ENCODE peak calls at places on chromosomes 16 and 17, in seven cellular contexts. B, F, W, P, G, Q and U are unnamed samples.

GRCh38 chr16:72400257-72401078 is 228.5 kb upstream of the PMFBP1 start:
- DNase-seq in F (peak; percentile 8), Q (peak; percentile 84), B (peak; percentile 77), P (peak; percentile 28), W (peak; percentile 59), G (peak; percentile 86), U (no peak)

GRCh38 chr17:81144423-81144781 is 20.9 kb upstream of the PVALEF start:
- DNase-seq in Q (no peak), P (no peak), W (no peak), G (no peak), B (no peak), F (no peak), U (no peak)

GRCh38 chr17:67055811-67056745 is 11.7 kb downstream of the CACNG1 start:
- DNase-seq in F (no peak), G (peak; percentile 52), P (no peak), B (no peak), W (no peak), Q (no peak), U (no peak)

GRCh38 chr16:77171750-77172635 is 19.0 kb upstream of the MON1B start:
- DNase-seq in W (peak; percentile 61), F (peak; percentile 44), Q (peak; percentile 82), B (peak; percentile 75), P (peak; percentile 51), G (peak; percentile 55), U (no peak)

GRCh38 chr16:9003322-9003721 is 39.6 kb upstream of the USP7 start:
- DNase-seq in B (no peak), Q (no peak), W (no peak), G (no peak), P (no peak), F (no peak), U (no peak)

GRCh38 chr16:89200124-89200849 is at the start of gene SLC22A31:
- DNase-seq in Q (peak; percentile 63), F (no peak), B (peak; percentile 27), W (no peak), G (peak; percentile 67), P (no peak), U (peak; percentile 18)

GRCh38 chr17:68290268-68290954 is 516 bp downstream of the SLC16A6 start:
- DNase-seq in F (peak; percentile 14), P (no peak), Q (peak; percentile 74), B (peak; percentile 58), W (peak; percentile 47), G (peak; percentile 84), U (peak; percentile 53)

GRCh38 chr16:4293822-4294457 is 21.1 kb upstream of the TFAP4 start:
- DNase-seq in G (peak; percentile 93), B (peak; percentile 88), P (peak; percentile 35), Q (peak; percentile 90), F (peak; percentile 52), W (peak; percentile 58), U (no peak)

DNA sequence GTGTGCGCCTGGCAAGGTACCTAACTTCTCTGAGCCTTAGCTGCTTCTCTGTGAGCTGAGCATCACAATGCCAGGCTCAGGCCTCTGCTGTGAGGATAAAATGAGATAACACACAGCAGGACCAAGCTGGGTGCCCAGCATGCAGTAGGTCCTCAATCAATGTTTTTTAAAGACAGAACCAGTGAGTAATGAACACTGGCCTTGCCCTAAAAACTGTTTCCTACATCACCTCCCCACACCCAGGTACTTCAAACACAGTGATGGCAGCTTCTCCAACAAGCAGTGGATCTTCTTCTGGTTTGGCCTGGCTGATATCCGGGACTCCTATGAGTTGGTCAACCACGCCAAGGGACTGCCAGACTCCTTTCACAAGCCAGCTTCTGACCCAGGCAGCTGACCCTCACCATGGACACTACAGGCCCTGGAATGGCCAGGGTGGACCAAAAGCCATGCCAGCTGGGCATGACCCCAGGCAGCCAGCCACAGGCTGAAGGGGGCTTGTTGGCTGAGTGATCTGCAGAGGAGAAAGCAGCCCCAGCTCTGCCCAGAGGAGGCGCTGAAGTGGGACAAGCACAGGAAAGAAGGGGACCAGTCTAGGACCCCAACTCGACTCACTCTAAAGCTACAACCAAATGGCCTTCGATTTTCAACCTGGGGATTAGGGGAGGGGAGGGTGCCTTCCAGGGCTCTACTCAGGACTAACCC is 3.9 kb downstream of the NAGS start:
- DNase-seq in G (peak; percentile 80), W (no peak), F (no peak), Q (peak; percentile 65), P (no peak), B (no peak), U (no peak)
- TF ChIP-seq CTCF in G (peak; percentile 43), W (no peak), F (no peak), Q (peak; percentile 46), P (no peak), B (no peak), U (no peak)

DNA sequence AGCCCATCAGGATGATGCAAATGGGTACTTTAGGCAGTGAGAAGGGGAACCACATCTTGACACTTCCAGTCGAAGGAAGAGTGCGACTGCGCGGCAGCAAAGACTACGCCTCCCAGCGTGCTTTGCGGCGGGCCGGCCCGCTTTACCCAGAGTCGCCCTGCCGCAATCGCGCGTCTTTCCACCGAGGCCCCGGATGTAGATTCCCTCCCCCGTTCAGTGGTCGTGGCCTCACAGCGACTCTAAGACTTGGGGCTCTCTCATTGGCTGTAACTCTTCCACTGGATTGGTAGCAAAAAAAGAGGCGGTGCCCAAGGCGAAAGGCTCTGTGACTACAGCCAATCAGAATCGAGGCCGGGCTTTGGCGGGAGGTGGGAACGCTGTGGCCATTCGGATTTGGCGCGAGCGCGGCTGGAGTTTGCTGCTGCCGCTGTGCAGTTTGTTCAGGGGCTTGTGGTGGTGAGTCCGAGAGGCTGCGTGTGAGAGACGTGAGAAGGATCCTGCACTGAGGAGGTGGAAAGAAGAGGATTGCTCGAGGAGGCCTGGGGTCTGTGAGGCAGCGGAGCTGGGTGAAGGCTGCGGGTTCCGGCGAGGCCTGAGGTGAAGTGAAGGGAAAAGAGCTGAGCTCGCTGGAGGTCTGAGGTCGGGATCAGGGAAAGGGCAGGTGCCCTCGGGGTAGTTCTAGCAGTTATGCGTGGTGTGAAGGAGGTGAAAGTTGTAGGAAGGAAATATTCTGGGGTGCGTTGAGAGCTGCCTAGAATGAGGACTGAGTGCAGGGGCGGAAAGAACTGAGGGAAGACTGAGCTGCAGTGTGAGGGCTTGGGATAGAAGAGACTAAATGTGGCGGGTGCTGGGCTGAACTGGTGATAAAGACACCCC is at the start of gene CDC6:
- DNase-seq in Q (peak; percentile 100), B (peak; percentile 99), W (peak; percentile 97), P (peak; percentile 99), F (peak; percentile 99), G (peak; percentile 100), U (peak; percentile 93)
- TF ChIP-seq CTCF in Q (no peak), B (no peak), W (no peak), P (no peak), F (no peak), G (no peak), U (no peak)

GRCh38 chr16:27242868-27243590 is 25.5 kb downstream of the NSMCE1 start:
- DNase-seq in B (peak; percentile 62), F (no peak), P (no peak), W (peak; percentile 39), Q (peak; percentile 33), G (peak; percentile 53), U (no peak)

GRCh38 chr16:27241658-27242057 is 26.9 kb downstream of the NSMCE1 start:
- DNase-seq in G (no peak), Q (no peak), P (no peak), F (no peak), B (no peak), W (no peak), U (no peak)

GRCh38 chr16:27239906-27240655 is 28.5 kb downstream of the NSMCE1 start:
- DNase-seq in B (no peak), W (no peak), G (no peak), P (no peak), Q (no peak), F (no peak), U (no peak)

GRCh38 chr16:27242398-27242797 is 26.2 kb downstream of the NSMCE1 start:
- DNase-seq in Q (no peak), B (no peak), F (no peak), G (peak; percentile 5), P (no peak), W (no peak), U (no peak)

GRCh38 chr16:27240948-27241531 is 27.5 kb downstream of the NSMCE1 start:
- DNase-seq in W (no peak), F (no peak), B (no peak), P (no peak), Q (no peak), G (peak; percentile 34), U (no peak)
- TF ChIP-seq CTCF in W (no peak), F (no peak), B (no peak), P (no peak), Q (no peak), G (no peak), U (no peak)

DNA sequence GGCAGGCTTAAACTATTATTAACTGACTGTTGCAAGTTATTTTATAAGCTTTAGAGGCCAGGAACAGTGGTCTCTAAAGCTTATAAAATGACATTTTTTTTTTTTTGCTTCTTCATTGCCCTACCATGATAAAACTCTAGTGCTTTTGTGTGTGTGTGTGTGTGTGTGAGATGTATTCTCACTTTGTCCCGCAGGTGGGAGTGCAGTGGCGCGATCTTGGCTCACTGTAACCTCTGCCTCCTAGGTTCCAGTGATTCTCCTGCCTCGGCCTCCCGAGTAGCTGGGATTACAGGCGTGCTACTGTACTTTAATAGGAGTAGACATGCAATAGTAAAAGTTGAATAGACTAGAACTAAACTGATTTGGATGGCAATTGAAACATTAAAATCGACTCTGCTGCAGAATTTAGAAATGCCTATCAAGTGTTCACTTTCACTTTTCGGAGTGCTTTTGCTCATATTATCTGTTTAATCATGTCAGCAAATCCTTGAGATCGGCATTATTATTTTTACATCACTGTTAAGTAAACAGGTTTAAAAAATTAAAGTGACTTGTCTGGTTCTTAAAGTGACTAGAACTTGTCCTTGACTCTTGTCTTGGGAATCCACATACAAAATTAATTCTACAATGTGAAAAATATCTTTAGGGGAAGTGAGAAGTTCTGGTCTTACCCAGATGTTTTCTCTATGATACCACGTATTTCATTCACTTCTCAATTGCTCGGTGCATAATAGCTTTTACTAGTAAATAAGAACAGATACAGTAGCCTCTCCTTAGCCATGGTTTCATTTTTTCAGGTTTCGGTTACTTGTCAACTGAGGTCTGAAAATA is 8.4 kb upstream of the PCTP start:
- DNase-seq in Q (no peak), G (no peak), W (no peak), F (no peak), B (no peak), P (no peak), U (no peak)
- TF ChIP-seq CTCF in Q (no peak), G (peak; percentile 26), W (no peak), F (no peak), B (no peak), P (no peak), U (no peak)